ENCODE peak calls at places on chromosomes 7 and 10, in four cellular contexts. One of them, this sample, is unnamed.

GRCh38 chr7:116496653-116497052 is 2.9 kb upstream of the CAV2 start:
- DNase-seq in HepG2: no peak
- DNase-seq in A549: no peak
- DNase-seq in K562: no peak
- DNase-seq in this sample: no peak

GRCh38 chr7:155647302-155647701 is 2.8 kb downstream of the RBM33 start:
- DNase-seq in HepG2: no peak
- DNase-seq in A549: no peak
- DNase-seq in K562: no peak
- DNase-seq in this sample: no peak

GRCh38 chr7:55526329-55526728 is 46.0 kb downstream of the VOPP1 start:
- DNase-seq in A549: no peak
- DNase-seq in K562: no peak
- DNase-seq in HepG2: no peak
- DNase-seq in this sample: no peak

GRCh38 chr10:88544140-88544870 is 38.8 kb downstream of the RNLS start:
- DNase-seq in K562: no peak
- DNase-seq in A549: no peak
- DNase-seq in HepG2: no peak
- DNase-seq in this sample: no peak

GRCh38 chr10:132940791-132941465 is 1.4 kb downstream of the CFAP46 start:
- DNase-seq in A549: no peak
- DNase-seq in K562: no peak
- DNase-seq in HepG2: no peak
- DNase-seq in this sample: no peak

GRCh38 chr10:661891-662605 is 27.4 kb downstream of the DIP2C start:
- DNase-seq in K562: no peak
- DNase-seq in A549: no peak
- DNase-seq in HepG2: no peak
- DNase-seq in this sample: peak

GRCh38 chr7:82397846-82398245 is 45.7 kb downstream of the CACNA2D1 start:
- DNase-seq in K562: no peak
- DNase-seq in A549: no peak
- DNase-seq in HepG2: no peak
- DNase-seq in this sample: no peak

GRCh38 chr7:69412331-69413146 is 185.7 kb upstream of the AUTS2 start:
- DNase-seq in K562: no peak
- DNase-seq in A549: peak
- DNase-seq in HepG2: peak
- DNase-seq in this sample: no peak

GRCh38 chr7:26305048-26305868 is 13.6 kb downstream of the SNX10 start:
- DNase-seq in HepG2: peak
- DNase-seq in A549: no peak
- DNase-seq in K562: no peak
- DNase-seq in this sample: no peak

GRCh38 chr10:92420554-92421275 is 129.7 kb downstream of the MARCHF5 start:
- DNase-seq in A549: no peak
- DNase-seq in HepG2: no peak
- DNase-seq in K562: no peak
- DNase-seq in this sample: peak

GRCh38 chr10:70809011-70809611 is 6.6 kb upstream of the SGPL1 start:
- DNase-seq in K562: no peak
- DNase-seq in HepG2: peak
- DNase-seq in A549: no peak
- DNase-seq in this sample: no peak

GRCh38 chr7:28724563-28724962 is 233.6 kb downstream of the TRIL start:
- DNase-seq in A549: no peak
- DNase-seq in HepG2: no peak
- DNase-seq in K562: no peak
- DNase-seq in this sample: no peak

GRCh38 chr10:61000769-61001730 is 57.1 kb upstream of the RHOBTB1 start:
- DNase-seq in A549: peak
- DNase-seq in HepG2: peak
- DNase-seq in K562: peak
- DNase-seq in this sample: no peak

GRCh38 chr7:106840342-106840741 is 24.7 kb upstream of the PIK3CG start:
- DNase-seq in A549: no peak
- DNase-seq in HepG2: no peak
- DNase-seq in K562: no peak
- DNase-seq in this sample: peak

GRCh38 chr7:70694357-70694908 is 437.5 kb upstream of the GALNT17 start:
- DNase-seq in K562: no peak
- DNase-seq in A549: no peak
- DNase-seq in HepG2: no peak
- DNase-seq in this sample: no peak

GRCh38 chr7:131574741-131575140 is 18.3 kb upstream of the PODXL start:
- DNase-seq in K562: no peak
- DNase-seq in A549: no peak
- DNase-seq in HepG2: no peak
- DNase-seq in this sample: no peak

DNA sequence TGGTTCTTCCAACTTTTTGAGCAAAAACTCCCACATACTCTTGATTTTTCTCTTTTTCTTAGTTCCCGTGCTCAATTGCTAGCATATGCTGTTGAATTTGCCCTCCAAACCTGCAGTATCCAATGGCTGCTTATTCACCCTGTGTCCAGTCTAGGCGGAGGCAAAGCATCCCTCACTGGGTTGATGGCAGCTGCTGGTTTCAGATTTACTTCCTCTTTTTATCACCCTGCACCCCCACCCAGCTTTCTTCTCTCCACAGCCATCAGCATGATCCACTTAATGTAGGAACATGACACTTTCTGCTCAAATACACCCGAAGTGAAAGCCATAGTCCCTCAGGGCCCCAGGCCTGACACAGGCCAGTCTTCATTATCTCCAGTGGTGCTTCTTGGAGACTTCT is 87.6 kb upstream of the ADARB2 start:
- DNase-seq in HepG2: no peak
- DNase-seq in A549: no peak
- DNase-seq in K562: no peak
- DNase-seq in this sample: no peak
- TF ChIP-seq PHF8 in HepG2: no peak
- TF ChIP-seq PHF8 in A549: no peak
- TF ChIP-seq PHF8 in K562: no peak
- TF ChIP-seq PHF8 in this sample: no peak

GRCh38 chr10:47183726-47184084 is 116.3 kb upstream of the GDF10 start:
- DNase-seq in HepG2: no peak
- DNase-seq in K562: no peak
- DNase-seq in A549: no peak
- DNase-seq in this sample: no peak
- TF ChIP-seq KDM1A in HepG2: no peak
- TF ChIP-seq KDM1A in K562: no peak
- TF ChIP-seq KDM1A in A549: no peak
- TF ChIP-seq KDM1A in this sample: no peak

DNA sequence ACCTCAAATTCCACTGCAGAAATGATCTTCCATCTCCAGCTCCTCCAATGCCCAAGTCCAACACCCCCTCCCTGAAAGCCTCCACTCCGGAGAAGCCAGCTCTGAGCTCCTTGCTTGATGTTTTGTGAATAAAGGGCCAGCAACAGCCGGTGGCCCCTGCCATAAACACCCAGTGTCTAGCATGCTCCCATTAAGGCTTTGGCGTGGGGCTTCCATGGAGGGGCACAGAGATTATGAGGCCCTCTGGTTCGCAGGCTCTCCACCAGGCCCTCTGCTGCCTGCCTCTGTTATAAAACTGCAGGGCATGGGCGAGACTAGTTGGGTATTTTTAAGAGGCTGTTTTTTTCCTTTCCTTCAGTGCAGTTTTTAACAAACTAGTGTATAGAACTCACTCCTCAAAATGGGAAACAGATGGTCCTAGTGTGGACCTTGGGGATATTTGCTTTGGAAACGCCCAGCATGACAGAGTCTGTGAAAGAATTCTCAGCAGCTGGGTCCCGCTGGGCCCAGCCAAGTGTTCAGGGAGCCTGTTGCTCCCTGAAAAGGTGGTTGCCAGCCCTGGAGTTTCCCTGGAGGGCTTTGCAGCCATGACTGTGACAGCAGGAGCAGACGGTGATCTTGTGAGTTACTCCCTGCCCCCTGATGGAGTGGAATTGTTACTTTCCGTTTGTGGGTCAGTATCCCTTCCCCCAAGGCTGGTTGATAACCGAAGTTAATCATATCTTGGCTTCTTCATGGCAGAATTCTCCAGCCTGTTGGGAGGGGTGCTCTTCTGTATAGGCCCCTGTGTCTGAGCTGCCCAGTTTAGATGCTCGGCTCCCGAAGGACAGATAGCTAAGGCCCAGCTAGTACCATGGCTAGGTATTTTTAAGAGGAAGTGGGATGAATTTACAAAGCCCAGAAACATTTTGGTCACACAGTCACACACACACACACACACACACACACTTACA is 278.7 kb upstream of the HABP2 start:
- DNase-seq in A549: no peak
- DNase-seq in K562: no peak
- DNase-seq in HepG2: no peak
- DNase-seq in this sample: no peak
- TF ChIP-seq PHF8 in A549: no peak
- TF ChIP-seq PHF8 in K562: no peak
- TF ChIP-seq PHF8 in HepG2: no peak
- TF ChIP-seq PHF8 in this sample: no peak

GRCh38 chr7:154519229-154519628 is 467.0 kb downstream of the DPP6 start:
- DNase-seq in HepG2: no peak
- DNase-seq in A549: no peak
- DNase-seq in K562: no peak
- DNase-seq in this sample: no peak
- TF ChIP-seq KDM1A in HepG2: no peak
- TF ChIP-seq KDM1A in A549: no peak
- TF ChIP-seq KDM1A in K562: no peak
- TF ChIP-seq KDM1A in this sample: no peak